ENCODE peak calls at places on chromosomes 4 and X, in seven cellular contexts. X is GM12878, K is K562, S is A549, F is SK-N-SH, T is H1, U is IMR-90. B is an unnamed sample.

GRCh38 chrX:27728291-27728690 is 79.5 kb upstream of the MAGEB10 start:
- DNase-seq in U (peak; percentile 42), T (no peak), S (peak; percentile 2), X (no peak), K (no peak), F (no peak), B (no peak)

GRCh38 chrX:125507119-125507518 is 187.4 kb downstream of the TEX13C start:
- DNase-seq in S (no peak), K (no peak), F (no peak), U (no peak), T (no peak), X (no peak), B (no peak)

GRCh38 chr4:98558366-98558765 is 100.0 kb downstream of the TSPAN5 start:
- DNase-seq in S (no peak), X (no peak), T (no peak), F (no peak), U (no peak), K (no peak), B (no peak)

GRCh38 chrX:107566603-107567262 is 61.6 kb upstream of the PRPS1 start:
- DNase-seq in T (no peak), K (no peak), X (no peak), U (peak; percentile 34), S (no peak), F (no peak), B (no peak)

GRCh38 chrX:133414399-133415275 is 652 bp downstream of the GPC4 start:
- DNase-seq in F (peak; percentile 51), X (no peak), T (no peak), S (peak; percentile 7), U (no peak), K (no peak), B (no peak)

GRCh38 chr4:158861281-158861680 is 92.5 kb downstream of the FNIP2 start:
- DNase-seq in S (no peak), U (no peak), K (no peak), X (no peak), T (no peak), F (no peak), B (no peak)

GRCh38 chr4:173752610-173753009 is 222.6 kb upstream of the HAND2 start:
- DNase-seq in U (peak; percentile 4), X (no peak), K (peak; percentile 74), F (no peak), S (peak; percentile 41), T (peak; percentile 44), B (peak; percentile 18)

GRCh38 chr4:110055014-110055768 is 142.5 kb downstream of the EGF start:
- DNase-seq in U (peak; percentile 28), K (no peak), F (no peak), T (no peak), S (no peak), X (peak; percentile 80), B (peak; percentile 34)

GRCh38 chrX:154002215-154002719 is 17.4 kb downstream of the IRAK1 start:
- DNase-seq in U (peak; percentile 61), F (no peak), T (no peak), X (no peak), S (peak; percentile 70), K (peak; percentile 89), B (no peak)

GRCh38 chrX:38052096-38052495 is 45.7 kb downstream of the SYTL5 start:
- DNase-seq in F (no peak), K (no peak), T (no peak), U (peak; percentile 92), S (peak; percentile 7), X (no peak), B (no peak)

GRCh38 chr4:17962171-17962570 is 59.4 kb downstream of the LCORL start:
- DNase-seq in K (no peak), U (peak; percentile 43), S (no peak), F (no peak), X (no peak), T (no peak), B (no peak)

GRCh38 chrX:42220083-42220482 is 296.7 kb upstream of the CASK start:
- DNase-seq in X (no peak), T (no peak), K (no peak), F (no peak), U (no peak), S (no peak), B (no peak)

GRCh38 chr4:159024266-159024665 is 78.6 kb upstream of the RAPGEF2 start:
- DNase-seq in K (no peak), U (no peak), F (no peak), X (no peak), T (no peak), S (no peak), B (no peak)

GRCh38 chr4:98921292-98921691 is 7.6 kb downstream of the EIF4E start:
- DNase-seq in K (no peak), X (no peak), U (no peak), S (no peak), F (no peak), T (no peak), B (no peak)

GRCh38 chr4:177484613-177485021 is 42.4 kb upstream of the AGA start:
- DNase-seq in U (peak; percentile 97), S (peak; percentile 20), T (no peak), F (no peak), X (no peak), K (no peak), B (peak; percentile 17)

GRCh38 chr4:76504613-76505465 is 69.8 kb downstream of the SHROOM3 start:
- DNase-seq in U (peak; percentile 63), K (peak; percentile 52), T (no peak), F (peak; percentile 44), X (no peak), S (peak; percentile 39), B (peak; percentile 36)

DNA sequence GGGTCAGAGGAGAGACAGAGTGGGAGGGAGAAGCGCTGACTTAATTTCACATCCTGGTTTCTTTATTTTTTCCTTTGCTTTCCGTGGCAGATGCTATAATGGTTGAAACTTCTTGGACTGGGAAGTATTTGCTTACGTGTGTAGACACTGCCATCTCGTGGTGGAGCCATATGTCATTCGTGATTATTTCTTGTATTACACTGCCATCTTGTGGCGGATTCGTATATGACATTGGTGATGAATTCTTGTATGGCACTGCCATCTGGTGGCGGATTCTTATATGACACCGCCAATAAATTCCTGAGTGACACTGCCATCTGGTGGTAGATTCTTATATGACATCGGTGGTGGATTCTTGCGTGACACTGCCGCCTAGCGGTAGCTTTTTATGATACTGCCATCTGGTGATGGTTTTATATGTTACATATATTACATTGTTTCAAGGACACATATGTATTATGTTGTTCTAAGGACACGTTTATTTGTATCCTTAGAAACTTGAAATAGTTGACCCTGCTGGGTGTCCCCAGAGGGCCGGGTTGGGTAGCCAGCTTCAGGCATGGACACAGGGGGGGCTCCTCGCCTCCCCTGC is 37.3 kb upstream of the CLCN4 start:
- DNase-seq in S (peak; percentile 92), U (peak; percentile 91), T (peak; percentile 5), X (peak; percentile 73), K (peak; percentile 80), F (peak; percentile 76), B (peak; percentile 64)
- TF ChIP-seq RFX5 in S (no peak), U (no peak), T (no peak), X (no peak), K (no peak), F (peak; percentile 76), B (no peak)

DNA sequence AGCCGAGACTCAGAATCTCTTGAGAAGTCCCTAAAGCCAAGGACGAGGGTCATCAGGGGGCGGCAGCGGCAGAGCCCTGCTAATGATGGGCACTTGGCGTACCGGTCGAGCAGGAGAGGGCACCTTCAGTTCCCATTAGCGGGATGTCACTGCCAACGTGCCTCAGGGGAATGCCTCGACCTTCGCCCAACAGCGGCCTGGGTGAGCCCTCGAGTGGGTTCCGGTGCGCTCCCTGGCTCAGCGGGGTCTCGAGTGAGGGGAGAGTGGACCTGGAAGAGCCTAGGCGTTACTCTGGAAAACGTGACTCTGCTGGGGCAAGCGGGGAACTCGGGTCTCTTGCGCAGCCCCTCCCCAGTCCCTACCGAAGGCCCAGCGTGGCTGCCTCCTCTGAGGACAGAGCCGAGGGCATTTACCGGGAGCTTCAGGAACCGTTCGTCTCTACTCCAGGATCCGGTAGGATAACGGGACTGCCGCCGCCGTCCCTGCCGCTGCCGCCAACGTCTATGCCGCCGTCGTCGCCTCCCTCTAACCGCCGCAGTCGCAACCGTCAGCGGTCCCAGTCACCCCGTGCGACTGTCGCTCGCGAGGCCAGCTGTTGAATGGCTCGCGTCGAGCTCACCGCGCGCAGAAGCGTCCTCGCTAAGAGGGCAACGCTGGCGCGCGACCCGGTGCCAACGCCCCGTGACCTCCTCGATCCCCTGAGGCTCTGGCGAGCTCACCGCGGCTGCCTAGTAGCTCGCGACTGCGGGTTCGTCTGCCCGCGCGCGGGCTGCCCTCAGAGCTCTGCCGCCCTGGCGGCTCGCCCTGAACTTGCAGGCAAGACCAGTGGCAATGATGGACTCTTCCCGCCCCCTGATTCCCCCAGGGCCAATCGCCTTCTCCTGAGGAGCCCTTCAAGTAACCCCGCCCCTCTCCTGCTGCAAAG is 37.1 kb downstream of the PGRMC1 start:
- DNase-seq in K (no peak), U (peak; percentile 21), X (no peak), S (no peak), F (peak; percentile 27), T (peak; percentile 63), B (no peak)
- TF ChIP-seq RFX5 in K (no peak), U (no peak), X (no peak), S (no peak), F (no peak), T (no peak), B (no peak)

GRCh38 chrX:57674861-57675260 is 5.2 kb downstream of the NLRP2B start:
- DNase-seq in K (no peak), S (no peak), U (no peak), F (no peak), T (no peak), X (no peak), B (no peak)
- TF ChIP-seq RFX5 in K (no peak), S (no peak), U (no peak), F (no peak), T (no peak), X (no peak), B (no peak)

DNA sequence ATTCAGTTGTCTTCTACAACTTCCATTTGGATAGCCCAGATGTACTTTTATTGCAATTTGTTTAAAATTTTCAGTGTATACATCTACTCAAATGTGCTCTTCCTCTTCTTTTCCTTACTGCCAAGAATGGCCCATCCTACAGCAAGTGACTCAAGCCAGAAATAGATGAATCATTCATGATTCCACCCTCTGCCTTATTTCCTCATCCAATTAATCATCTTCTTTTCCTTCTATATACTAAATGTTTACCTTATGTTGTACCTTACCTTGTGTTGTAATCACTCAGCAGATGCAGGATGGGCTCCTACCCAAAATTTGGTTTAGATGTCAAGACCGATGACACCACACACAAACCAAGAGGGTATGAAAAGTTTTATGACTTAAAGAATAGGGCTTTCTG is 437.8 kb downstream of the GRXCR1 start:
- DNase-seq in F (no peak), K (no peak), S (no peak), X (no peak), U (peak; percentile 75), T (no peak), B (no peak)
- TF ChIP-seq RFX5 in F (no peak), K (no peak), S (no peak), X (no peak), U (no peak), T (no peak), B (no peak)

B was measured in HepG2.